ENCODE peak calls at places on chromosomes 3 and 15, in five cellular contexts. One of them, this sample, is unnamed.

GRCh38 chr3:193829781-193830180 is 236.8 kb downstream of the OPA1 start:
- DNase-seq in NCI-H774: peak
- DNase-seq in neural crest cell: no peak
- DNase-seq in NCI-H748 treated with DMSO at 0.1 percent for 48 hours: no peak
- DNase-seq in activated gamma-delta T cell treated with Interleukin-2 at 50 U/mL for 16 hours: no peak
- DNase-seq in this sample: no peak

GRCh38 chr15:63136742-63137141 is 15.1 kb downstream of the LACTB start:
- DNase-seq in activated gamma-delta T cell treated with Interleukin-2 at 50 U/mL for 16 hours: no peak
- DNase-seq in neural crest cell: no peak
- DNase-seq in NCI-H774: no peak
- DNase-seq in NCI-H748 treated with DMSO at 0.1 percent for 48 hours: no peak
- DNase-seq in this sample: no peak

GRCh38 chr3:172750368-172751187 is at the start of gene ECT2:
- DNase-seq in NCI-H748 treated with DMSO at 0.1 percent for 48 hours: peak
- DNase-seq in activated gamma-delta T cell treated with Interleukin-2 at 50 U/mL for 16 hours: peak
- DNase-seq in NCI-H774: peak
- DNase-seq in neural crest cell: peak
- DNase-seq in this sample: peak

GRCh38 chr3:98814799-98815450 is 51.8 kb downstream of the ST3GAL6 start:
- DNase-seq in NCI-H748 treated with DMSO at 0.1 percent for 48 hours: no peak
- DNase-seq in NCI-H774: no peak
- DNase-seq in neural crest cell: no peak
- DNase-seq in activated gamma-delta T cell treated with Interleukin-2 at 50 U/mL for 16 hours: no peak
- DNase-seq in this sample: no peak

GRCh38 chr3:132237652-132238032 is 79.6 kb upstream of the ACP3 start:
- DNase-seq in neural crest cell: no peak
- DNase-seq in NCI-H748 treated with DMSO at 0.1 percent for 48 hours: no peak
- DNase-seq in activated gamma-delta T cell treated with Interleukin-2 at 50 U/mL for 16 hours: no peak
- DNase-seq in NCI-H774: no peak
- DNase-seq in this sample: no peak

GRCh38 chr15:74657846-74658245 is 38.0 kb downstream of the EDC3 start:
- DNase-seq in neural crest cell: no peak
- DNase-seq in NCI-H774: no peak
- DNase-seq in activated gamma-delta T cell treated with Interleukin-2 at 50 U/mL for 16 hours: no peak
- DNase-seq in NCI-H748 treated with DMSO at 0.1 percent for 48 hours: no peak
- DNase-seq in this sample: no peak

GRCh38 chr3:100533176-100533575 is 40.8 kb downstream of the TMEM45A start:
- DNase-seq in NCI-H748 treated with DMSO at 0.1 percent for 48 hours: no peak
- DNase-seq in neural crest cell: no peak
- DNase-seq in NCI-H774: no peak
- DNase-seq in activated gamma-delta T cell treated with Interleukin-2 at 50 U/mL for 16 hours: no peak
- DNase-seq in this sample: no peak

GRCh38 chr3:39401983-39402382 is 4.5 kb upstream of the RPSA start:
- DNase-seq in activated gamma-delta T cell treated with Interleukin-2 at 50 U/mL for 16 hours: no peak
- DNase-seq in neural crest cell: no peak
- DNase-seq in NCI-H774: no peak
- DNase-seq in NCI-H748 treated with DMSO at 0.1 percent for 48 hours: no peak
- DNase-seq in this sample: no peak